ENCODE peak calls at places on chromosomes 7 and 10, in six cellular contexts. B, L, M, I, S and A are unnamed samples.
A peak's percentile ranks its signal among the peaks of the same experiment; 100 is the strongest.

GRCh38 chr7:11584406-11585031 is 247.5 kb downstream of the THSD7A start:
- DNase-seq in L (no peak), M (no peak), I (no peak), S (peak; percentile 17), B (no peak), A (no peak)

GRCh38 chr10:62433181-62433692 is 59.1 kb downstream of the ZNF365 start:
- DNase-seq in S (no peak), M (peak; percentile 17), L (peak; percentile 76), I (no peak), B (no peak), A (peak; percentile 97)

GRCh38 chr7:1466524-1467271 is 7.4 kb upstream of the MICALL2 start:
- DNase-seq in B (peak; percentile 93), S (peak; percentile 86), L (peak; percentile 51), M (peak; percentile 62), I (no peak), A (peak; percentile 41)

GRCh38 chr7:6268909-6269306 is 3.5 kb downstream of the CYTH3 start:
- DNase-seq in M (no peak), L (no peak), I (no peak), B (no peak), S (no peak), A (no peak)

GRCh38 chr7:109456116-109456515 is 886.4 kb downstream of the DNAJB9 start:
- DNase-seq in L (no peak), B (no peak), S (peak; percentile 6), I (no peak), M (no peak), A (no peak)

GRCh38 chr10:99331207-99331803 is 2.1 kb downstream of the CNNM1 start:
- DNase-seq in M (no peak), S (no peak), I (no peak), L (no peak), B (peak; percentile 35), A (peak; percentile 22)

GRCh38 chr10:59037506-59037905 is 138.9 kb upstream of the PHYHIPL start:
- DNase-seq in L (no peak), I (no peak), S (no peak), B (peak; percentile 78), M (no peak), A (no peak)

GRCh38 chr7:27210441-27211083 is 10.7 kb upstream of the HOXA13 start:
- DNase-seq in M (peak; percentile 61), S (peak; percentile 85), B (no peak), I (no peak), L (peak; percentile 79), A (peak; percentile 32)

GRCh38 chr7:105006367-105007139 is 7.5 kb upstream of the KMT2E start:
- DNase-seq in B (no peak), L (no peak), I (no peak), S (no peak), M (peak; percentile 35), A (no peak)

GRCh38 chr7:96143495-96144259 is 178.2 kb downstream of the SLC25A13 start:
- DNase-seq in S (no peak), M (no peak), L (no peak), B (no peak), I (no peak), A (no peak)

GRCh38 chr7:28939844-28940243 is 18.3 kb downstream of the TRIL start:
- DNase-seq in M (no peak), I (no peak), S (peak; percentile 29), B (no peak), L (no peak), A (no peak)

GRCh38 chr7:36597099-36597773 is 127.1 kb downstream of the AOAH start:
- DNase-seq in L (no peak), I (no peak), M (peak; percentile 16), S (no peak), B (no peak), A (no peak)

GRCh38 chr10:290026-290725 is 154.9 kb downstream of the ZMYND11 start:
- DNase-seq in S (no peak), L (no peak), M (no peak), I (no peak), B (no peak), A (no peak)
- H3K4me3 ChIP-seq in S (no peak overlapping the region), L (no peak overlapping the region), M (no peak overlapping the region), I (no peak overlapping the region), B (no peak overlapping the region), A (no peak overlapping the region)

GRCh38 chr7:149722356-149722957 is 50.9 kb downstream of the ZNF467 start:
- DNase-seq in M (no peak), B (no peak), I (no peak), L (no peak), S (no peak), A (no peak)

GRCh38 chr7:149723795-149724495 is 49.4 kb downstream of the ZNF467 start:
- DNase-seq in L (no peak), S (no peak), I (no peak), B (no peak), M (no peak), A (no peak)

GRCh38 chr7:149721084-149721601 is 52.2 kb downstream of the ZNF467 start:
- DNase-seq in L (no peak), I (no peak), M (no peak), B (no peak), S (no peak), A (no peak)

GRCh38 chr7:149724661-149725425 is 48.5 kb downstream of the ZNF467 start:
- DNase-seq in M (no peak), B (no peak), I (no peak), L (no peak), S (no peak), A (no peak)

GRCh38 chr7:149723082-149723767 is 50.2 kb downstream of the ZNF467 start:
- DNase-seq in S (no peak), I (no peak), B (no peak), L (no peak), M (no peak), A (no peak)
- TF ChIP-seq SMC3 in S (no peak), I (no peak), B (no peak), L (no peak), M (no peak), A (no peak)

DNA sequence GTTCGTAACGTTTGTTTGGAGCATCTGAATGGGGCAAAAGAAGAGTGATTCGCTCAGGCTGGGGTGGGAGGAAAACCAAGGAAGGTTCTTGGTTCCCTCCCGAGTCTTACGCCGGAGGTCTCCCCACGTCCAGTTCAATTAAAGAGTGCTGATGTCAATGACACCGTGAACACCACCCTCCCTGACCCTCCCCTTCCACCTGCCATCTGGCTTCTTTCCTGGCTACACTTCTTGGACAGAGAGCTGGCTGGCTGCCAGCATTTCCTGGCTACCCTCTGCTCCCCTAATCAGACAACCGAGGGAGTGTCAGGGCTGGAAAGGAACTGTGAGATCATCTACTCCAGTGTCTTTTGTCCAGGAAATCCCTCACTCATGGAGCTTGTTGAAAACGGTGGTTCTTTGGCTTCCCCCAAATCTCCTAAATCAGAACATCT is 24.1 kb upstream of the FFAR4 start:
- DNase-seq in M (no peak), S (peak; percentile 68), B (no peak), L (no peak), I (no peak), A (peak; percentile 9)
- H3K4me3 ChIP-seq in M (no peak overlapping the region), S (peak overlapping the region; percentile 39), B (no peak overlapping the region), L (no peak overlapping the region), I (no peak overlapping the region), A (peak overlapping the region; percentile 14)

GRCh38 chr10:92242910-92243671 is 47.8 kb downstream of the CPEB3 start:
- DNase-seq in B (peak; percentile 58), L (no peak), I (no peak), M (peak; percentile 48), S (peak; percentile 74), A (peak; percentile 64)
- TF ChIP-seq SMC3 in B (no peak), L (no peak), I (no peak), M (no peak), S (no peak), A (no peak)

GRCh38 chr7:99997545-99998137 is 17.8 kb upstream of the ZKSCAN1 start:
- DNase-seq in L (no peak), M (no peak), B (peak; percentile 87), S (peak; percentile 82), I (no peak), A (no peak)

GRCh38 chr7:100000239-100000638 is 15.2 kb upstream of the ZKSCAN1 start:
- DNase-seq in I (no peak), M (no peak), S (no peak), L (no peak), B (no peak), A (no peak)

GRCh38 chr7:99992330-99993037 is 16.7 kb upstream of the AZGP1 start:
- DNase-seq in I (no peak), M (peak; percentile 13), B (no peak), S (no peak), L (no peak), A (no peak)

GRCh38 chr7:99994819-99995218 is 19.0 kb upstream of the AZGP1 start:
- DNase-seq in B (no peak), L (no peak), S (no peak), I (no peak), M (no peak), A (no peak)

DNA sequence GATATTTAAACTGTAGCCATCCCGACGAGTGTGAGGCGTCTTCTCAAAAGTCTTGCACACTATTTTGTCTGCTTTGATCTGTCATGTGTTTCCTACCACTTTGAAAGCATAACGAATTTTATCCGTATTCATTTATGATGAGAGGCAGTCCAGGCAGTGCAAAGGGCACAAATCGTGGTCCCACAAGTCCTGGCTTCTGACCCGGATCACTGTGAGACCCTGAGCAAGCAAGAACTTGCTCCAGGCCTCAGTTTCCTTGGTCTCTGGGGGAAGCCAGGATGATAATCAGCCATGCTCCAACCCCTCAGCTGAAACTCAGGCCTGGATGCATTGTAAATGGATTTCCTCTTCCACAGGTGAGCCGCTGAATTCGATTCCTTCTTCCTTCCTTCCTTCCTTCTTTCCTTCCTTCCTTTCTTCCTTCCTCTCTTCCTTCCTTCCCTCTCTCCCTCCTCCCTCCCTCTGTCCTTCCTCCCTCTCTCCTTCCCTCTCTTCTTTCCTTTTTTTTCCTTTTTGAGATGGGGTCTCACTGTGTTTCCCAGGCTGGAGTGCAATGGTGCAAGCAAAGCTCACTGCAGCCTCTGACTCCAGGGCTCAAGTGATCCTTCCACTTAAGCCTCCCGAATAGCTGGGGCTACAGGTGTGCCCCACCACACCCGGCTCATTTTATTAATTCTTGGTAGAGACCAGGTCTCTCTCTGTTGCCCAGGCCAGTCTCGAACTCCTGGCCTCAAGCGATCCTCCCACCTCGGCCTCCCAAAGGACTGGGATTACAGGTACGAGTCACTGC is 18.4 kb upstream of the ZKSCAN1 start:
- DNase-seq in B (no peak), M (no peak), I (no peak), S (no peak), L (no peak), A (no peak)
- H3K4me3 ChIP-seq in B (peak overlapping the region; percentile 20), M (no peak overlapping the region), I (peak overlapping the region; percentile 51), S (no peak overlapping the region), L (no peak overlapping the region), A (no peak overlapping the region)

GRCh38 chr10:73501651-73502050 is 5.8 kb upstream of the PPP3CB start:
- DNase-seq in I (no peak), B (no peak), S (no peak), M (no peak), L (no peak), A (peak; percentile 20)
- TF ChIP-seq SMC3 in I (no peak), B (no peak), S (no peak), M (no peak), L (no peak), A (no peak)

GRCh38 chr7:123355576-123356195 is 155.9 kb upstream of the SLC13A1 start:
- DNase-seq in S (no peak), I (no peak), L (no peak), B (no peak), M (no peak), A (no peak)
- H3K4me3 ChIP-seq in S (no peak overlapping the region), I (no peak overlapping the region), L (no peak overlapping the region), B (no peak overlapping the region), M (no peak overlapping the region), A (no peak overlapping the region)

GRCh38 chr7:4302203-4302905 is 379.7 kb upstream of the FOXK1 start:
- DNase-seq in L (no peak), I (no peak), M (no peak), S (no peak), B (no peak), A (no peak)

GRCh38 chr7:4307645-4308590 is 374.2 kb upstream of the FOXK1 start:
- DNase-seq in L (no peak), S (no peak), B (no peak), I (no peak), M (no peak), A (no peak)
- TF ChIP-seq SMC3 in L (no peak), S (no peak), B (no peak), I (no peak), M (no peak), A (no peak)